ENCODE peak calls at places on chromosomes 13 and 19, in five cellular contexts. E is uterus, N is left lung, H is neuronal stem cell, X is kidney. C is an unnamed sample. For H3K4me1, the result is how much of the 10 kb centered on the place peaks cover.

GRCh38 chr19:11944656-11945055 is 19.7 kb downstream of the ZNF700 start:
- DNase-seq in E (no peak), N (no peak), H (no peak), X (no peak), C (no peak)

GRCh38 chr13:94128430-94128829 is 351.1 kb downstream of the DCT start:
- DNase-seq in E (no peak), N (no peak), H (no peak), X (no peak), C (no peak)

GRCh38 chr13:29713841-29714240 is 118.4 kb upstream of the SLC7A1 start:
- DNase-seq in E (no peak), N (no peak), H (no peak), X (no peak), C (no peak)

GRCh38 chr19:45163751-45164150 is 3.0 kb upstream of the NKPD1 start:
- DNase-seq in E (no peak), N (no peak), H (no peak), X (peak), C (no peak)

GRCh38 chr13:74040200-74040599 is 94.0 kb downstream of the KLF12 start:
- DNase-seq in E (no peak), N (no peak), H (peak), X (peak), C (peak)

GRCh38 chr13:106533101-106533939 is 2.1 kb downstream of the EFNB2 start:
- DNase-seq in E (peak), N (peak), H (peak), X (peak), C (peak)

GRCh38 chr13:110329258-110329657 is 22.2 kb downstream of the COL4A2 start:
- DNase-seq in E (no peak), N (no peak), H (no peak), X (no peak), C (no peak)

GRCh38 chr13:75468602-75469001 is 13.4 kb downstream of the TBC1D4 start:
- DNase-seq in E (no peak), N (no peak), H (no peak), X (no peak), C (no peak)

GRCh38 chr13:38630780-38631179 is 56.1 kb upstream of the FREM2 start:
- DNase-seq in E (no peak), N (no peak), H (no peak), X (no peak), C (no peak)

GRCh38 chr13:107266657-107267056 is 698.7 kb upstream of the ARGLU1 start:
- DNase-seq in E (no peak), N (no peak), H (no peak), X (no peak), C (no peak)

GRCh38 chr19:19420570-19421301 is 15.3 kb downstream of the GATAD2A start:
- DNase-seq in E (no peak), N (no peak), H (no peak), X (peak), C (no peak)

GRCh38 chr13:22967669-22968068 is 213.1 kb upstream of the SGCG start:
- DNase-seq in E (no peak), N (no peak), H (no peak), X (no peak), C (no peak)

GRCh38 chr13:26693749-26694463 is 66.7 kb downstream of the GPR12 start:
- DNase-seq in E (no peak), N (no peak), H (no peak), X (no peak), C (no peak)

GRCh38 chr13:60655268-60655667 is 258.2 kb downstream of the TDRD3 start:
- DNase-seq in E (no peak), N (no peak), H (no peak), X (no peak), C (no peak)

GRCh38 chr19:8451885-8452284 is 7.1 kb downstream of the HNRNPM start:
- DNase-seq in E (no peak), N (no peak), H (no peak), X (no peak), C (no peak)

GRCh38 chr19:49555600-49556411 is 24.6 kb downstream of the NOSIP start:
- DNase-seq in E (peak), N (peak), H (peak), X (peak), C (peak)
- H3K4me1 ChIP-seq in E (under half), N (under half), H (under half), X (under half), C (under half)

DNA sequence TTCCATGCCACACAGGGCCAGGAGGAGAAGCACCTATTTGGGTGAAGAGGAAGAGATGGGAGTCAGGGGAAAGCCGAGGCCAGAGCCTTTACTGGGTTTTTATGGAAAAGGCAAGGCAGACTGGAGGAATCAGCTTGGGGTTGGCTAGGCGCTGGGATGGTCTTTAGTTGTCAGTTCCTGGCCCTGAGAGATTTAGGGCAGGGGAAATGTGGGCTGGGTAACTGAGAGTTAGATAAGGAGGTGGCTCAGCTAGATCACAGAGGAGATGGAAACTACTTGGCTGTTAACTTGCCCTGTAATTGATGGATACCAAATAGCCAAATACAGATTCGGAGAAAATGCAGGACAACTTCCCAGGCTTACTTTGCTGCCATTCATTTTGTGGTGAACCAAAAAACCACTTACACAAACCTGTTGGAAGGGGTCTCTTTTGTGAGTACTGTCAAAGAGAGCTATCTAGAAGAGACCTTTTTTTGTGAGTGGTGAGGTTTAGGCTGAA is 54.0 kb downstream of the LRCH1 start:
- DNase-seq in E (no peak), N (no peak), H (no peak), X (no peak), C (no peak)
- H3K4me1 ChIP-seq in E (under half), N (half or more), H (under half), X (half or more), C (under half)

DNA sequence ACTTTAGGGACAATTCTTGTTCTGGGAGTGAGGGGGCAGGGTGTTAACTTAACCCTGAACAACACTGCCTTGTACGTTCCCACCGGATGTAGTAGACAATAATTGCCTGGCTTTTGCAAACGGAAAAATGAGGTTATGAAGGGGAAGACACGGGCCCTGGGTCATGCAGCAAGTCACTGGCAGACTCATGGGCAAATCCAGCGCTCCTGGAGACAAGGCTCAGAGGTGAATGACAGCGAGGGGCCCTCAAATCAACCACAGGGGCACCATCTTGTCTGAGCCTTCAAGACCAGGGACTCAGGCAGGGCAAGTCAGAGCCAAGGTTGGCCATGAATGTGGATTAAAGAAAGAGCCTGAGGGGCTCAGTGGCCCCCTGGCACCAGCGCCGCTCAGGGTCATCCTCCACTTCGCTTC is 2.8 kb downstream of the RASA3 start:
- DNase-seq in E (no peak), N (no peak), H (no peak), X (peak), C (no peak)
- H3K4me1 ChIP-seq in E (under half), N (half or more), H (under half), X (under half), C (under half)

GRCh38 chr13:59461411-59461810 is 702.3 kb downstream of the DIAPH3 start:
- DNase-seq in E (no peak), N (no peak), H (no peak), X (no peak), C (no peak)
- H3K4me1 ChIP-seq in E (under half), N (under half), H (under half), X (under half), C (under half)

GRCh38 chr19:53357821-53358581 is 7.5 kb upstream of the ZNF525 start:
- DNase-seq in E (no peak), N (no peak), H (no peak), X (no peak), C (no peak)

GRCh38 chr19:53355739-53356138 is 9.8 kb upstream of the ZNF525 start:
- DNase-seq in E (no peak), N (no peak), H (no peak), X (no peak), C (no peak)
- H3K4me1 ChIP-seq in E (under half), N (under half), H (under half), X (under half), C (under half)

GRCh38 chr13:53198699-53199098 is 170.1 kb downstream of the OLFM4 start:
- DNase-seq in E (no peak), N (no peak), H (no peak), X (no peak), C (no peak)
- H3K4me1 ChIP-seq in E (under half), N (under half), H (under half), X (under half), C (under half)

GRCh38 chr19:41206926-41207750 is 11.9 kb upstream of the AXL start:
- DNase-seq in E (peak), N (no peak), H (no peak), X (no peak), C (no peak)
- H3K4me1 ChIP-seq in E (under half), N (under half), H (under half), X (under half), C (under half)

GRCh38 chr19:4977299-4978174 is 8.6 kb downstream of the KDM4B start:
- DNase-seq in E (peak), N (no peak), H (no peak), X (no peak), C (peak)
- H3K4me1 ChIP-seq in E (under half), N (half or more), H (under half), X (under half), C (under half)

DNA sequence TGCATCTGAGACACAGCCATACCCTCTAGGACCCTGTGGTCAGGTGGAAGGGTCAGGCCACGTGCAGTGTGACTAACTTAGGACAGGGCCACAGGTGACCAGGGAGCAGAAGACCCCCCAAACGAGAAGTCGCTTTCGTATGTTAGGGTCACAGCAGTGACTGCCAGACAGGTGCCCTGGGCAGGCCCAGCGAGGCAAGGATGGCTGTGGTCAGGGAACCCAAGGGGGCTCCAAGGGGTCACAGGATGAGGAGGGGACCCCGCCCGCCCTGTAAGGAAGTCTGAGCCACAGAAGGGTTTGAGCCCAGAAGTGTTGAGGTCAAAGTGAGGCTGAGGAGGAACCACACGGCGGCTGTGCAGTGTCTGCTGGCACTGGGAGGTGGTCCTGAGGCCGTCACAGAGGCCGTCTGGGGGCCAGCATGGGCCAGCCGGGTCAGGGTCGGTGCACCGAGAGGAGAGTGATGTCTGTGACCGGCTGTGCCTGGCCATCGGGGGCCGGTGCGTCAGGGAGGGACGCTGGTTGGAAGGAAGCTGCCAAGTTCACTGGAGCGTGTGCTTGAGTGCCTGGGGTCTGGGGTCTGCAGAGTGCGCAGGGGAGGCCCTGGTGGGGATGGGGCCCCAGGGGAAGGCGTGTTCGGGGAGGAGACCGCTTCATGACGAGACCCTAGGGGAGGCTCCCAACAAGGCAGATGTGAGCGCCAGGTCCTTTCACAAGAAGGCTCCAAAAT is 24.8 kb upstream of the TMEM255B start:
- DNase-seq in E (no peak), N (no peak), H (no peak), X (peak), C (no peak)
- H3K4me1 ChIP-seq in E (under half), N (under half), H (under half), X (under half), C (under half)